ENCODE peak calls at places on chromosomes 6 and 20, in eight cellular contexts. One of them, this sample, is unnamed. For H3K27me3, the result is how much of the 10 kb centered on the place peaks cover.

GRCh38 chr6:39029156-39030011 is 19.2 kb upstream of the GLP1R start:
- DNase-seq in PC-9: no peak
- DNase-seq in tibial artery: no peak
- DNase-seq in neural progenitor cell: peak
- DNase-seq in brain microvascular endothelial cell: peak
- DNase-seq in right cardiac atrium: no peak
- DNase-seq in HCT116: peak
- DNase-seq in right lobe of liver: peak
- DNase-seq in this sample: peak

GRCh38 chr6:150865406-150866146 is at the start of gene MTHFD1L:
- DNase-seq in brain microvascular endothelial cell: peak
- DNase-seq in right cardiac atrium: peak
- DNase-seq in PC-9: peak
- DNase-seq in tibial artery: peak
- DNase-seq in HCT116: peak
- DNase-seq in neural progenitor cell: peak
- DNase-seq in right lobe of liver: peak
- DNase-seq in this sample: peak

GRCh38 chr6:144344651-144345050 is 59.5 kb downstream of the UTRN start:
- DNase-seq in tibial artery: no peak
- DNase-seq in right lobe of liver: no peak
- DNase-seq in PC-9: no peak
- DNase-seq in brain microvascular endothelial cell: no peak
- DNase-seq in HCT116: no peak
- DNase-seq in neural progenitor cell: no peak
- DNase-seq in right cardiac atrium: no peak
- DNase-seq in this sample: no peak

GRCh38 chr6:31175961-31176360 is 5.5 kb upstream of the POU5F1 start:
- DNase-seq in right lobe of liver: no peak
- DNase-seq in right cardiac atrium: no peak
- DNase-seq in PC-9: no peak
- DNase-seq in tibial artery: no peak
- DNase-seq in HCT116: no peak
- DNase-seq in neural progenitor cell: no peak
- DNase-seq in brain microvascular endothelial cell: peak
- DNase-seq in this sample: no peak

GRCh38 chr6:320351-321157 is 28.3 kb downstream of the DUSP22 start:
- DNase-seq in neural progenitor cell: no peak
- DNase-seq in tibial artery: no peak
- DNase-seq in brain microvascular endothelial cell: no peak
- DNase-seq in HCT116: no peak
- DNase-seq in PC-9: no peak
- DNase-seq in right lobe of liver: no peak
- DNase-seq in right cardiac atrium: no peak
- DNase-seq in this sample: no peak

GRCh38 chr6:61894536-61894935 is 391.5 kb downstream of the KHDRBS2 start:
- DNase-seq in right cardiac atrium: no peak
- DNase-seq in PC-9: no peak
- DNase-seq in right lobe of liver: peak
- DNase-seq in HCT116: no peak
- DNase-seq in tibial artery: no peak
- DNase-seq in brain microvascular endothelial cell: no peak
- DNase-seq in neural progenitor cell: no peak
- DNase-seq in this sample: no peak

GRCh38 chr6:166958926-166959861 is 2.8 kb upstream of the RNASET2 start:
- DNase-seq in right cardiac atrium: no peak
- DNase-seq in brain microvascular endothelial cell: no peak
- DNase-seq in neural progenitor cell: no peak
- DNase-seq in HCT116: no peak
- DNase-seq in right lobe of liver: no peak
- DNase-seq in tibial artery: peak
- DNase-seq in PC-9: no peak
- DNase-seq in this sample: no peak

GRCh38 chr20:47090835-47091234 is 196.2 kb downstream of the EYA2 start:
- DNase-seq in HCT116: no peak
- DNase-seq in tibial artery: no peak
- DNase-seq in right lobe of liver: no peak
- DNase-seq in PC-9: no peak
- DNase-seq in neural progenitor cell: no peak
- DNase-seq in brain microvascular endothelial cell: no peak
- DNase-seq in right cardiac atrium: no peak
- DNase-seq in this sample: no peak

GRCh38 chr6:154458565-154459475 is 51.7 kb downstream of the CNKSR3 start:
- DNase-seq in brain microvascular endothelial cell: no peak
- DNase-seq in right cardiac atrium: no peak
- DNase-seq in tibial artery: no peak
- DNase-seq in neural progenitor cell: no peak
- DNase-seq in right lobe of liver: no peak
- DNase-seq in PC-9: no peak
- DNase-seq in HCT116: no peak
- DNase-seq in this sample: no peak

GRCh38 chr6:131015630-131016263 is 47.3 kb downstream of the EPB41L2 start:
- DNase-seq in brain microvascular endothelial cell: peak
- DNase-seq in PC-9: no peak
- DNase-seq in HCT116: no peak
- DNase-seq in right cardiac atrium: peak
- DNase-seq in neural progenitor cell: no peak
- DNase-seq in right lobe of liver: no peak
- DNase-seq in tibial artery: no peak
- DNase-seq in this sample: no peak

GRCh38 chr6:34602318-34603111 is 46.4 kb upstream of the SPDEF start:
- DNase-seq in PC-9: peak
- DNase-seq in right cardiac atrium: no peak
- DNase-seq in brain microvascular endothelial cell: peak
- DNase-seq in HCT116: no peak
- DNase-seq in right lobe of liver: peak
- DNase-seq in neural progenitor cell: no peak
- DNase-seq in tibial artery: no peak
- DNase-seq in this sample: peak

DNA sequence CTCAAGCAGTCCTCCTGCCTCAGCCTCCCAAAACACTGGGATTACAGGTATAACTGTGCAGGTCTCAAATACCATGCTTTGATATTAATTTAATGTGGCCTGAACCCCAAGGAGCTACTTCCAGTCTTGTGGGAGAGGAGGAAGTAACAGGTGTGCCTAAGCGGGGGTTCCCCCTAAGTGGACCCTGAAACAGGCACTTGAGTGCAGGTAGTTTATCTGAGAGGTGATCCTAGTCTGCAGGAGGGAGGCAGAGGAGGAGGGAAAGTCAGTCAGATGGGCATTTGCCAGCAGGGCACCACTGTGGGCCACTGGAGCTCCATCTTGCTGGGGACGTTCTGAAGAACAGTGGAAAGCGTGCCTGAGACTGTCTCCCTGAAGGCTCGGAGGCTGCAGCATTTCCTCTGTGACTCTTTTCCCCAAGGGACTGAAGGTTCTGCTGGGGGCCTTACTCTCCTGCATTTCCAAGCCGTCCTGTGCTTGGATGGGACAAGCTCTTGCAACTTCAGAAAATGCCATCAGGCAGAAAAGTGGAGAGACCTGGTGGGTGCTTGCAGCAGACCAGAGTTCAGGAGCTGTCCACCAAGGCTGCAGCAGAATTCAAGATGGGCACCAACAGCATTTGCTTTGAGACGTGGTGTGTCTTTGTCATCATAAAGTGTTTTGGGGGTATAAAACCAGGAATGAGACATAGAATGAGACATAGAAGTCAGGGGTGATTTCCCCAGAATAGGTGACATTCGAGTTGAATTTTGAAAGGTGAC is 4.6 kb upstream of the DLGAP4 start:
- DNase-seq in right lobe of liver: no peak
- DNase-seq in PC-9: no peak
- DNase-seq in neural progenitor cell: no peak
- DNase-seq in HCT116: no peak
- DNase-seq in tibial artery: no peak
- DNase-seq in right cardiac atrium: no peak
- DNase-seq in brain microvascular endothelial cell: no peak
- DNase-seq in this sample: no peak
- H3K27me3 ChIP-seq in right lobe of liver: under half
- H3K27me3 ChIP-seq in PC-9: half or more
- H3K27me3 ChIP-seq in neural progenitor cell: half or more
- H3K27me3 ChIP-seq in HCT116: under half
- H3K27me3 ChIP-seq in tibial artery: half or more
- H3K27me3 ChIP-seq in right cardiac atrium: under half
- H3K27me3 ChIP-seq in brain microvascular endothelial cell: under half
- H3K27me3 ChIP-seq in this sample: half or more

GRCh38 chr6:27772261-27773001 is 139.8 kb downstream of the OR2B2 start:
- DNase-seq in tibial artery: peak
- DNase-seq in brain microvascular endothelial cell: peak
- DNase-seq in right lobe of liver: peak
- DNase-seq in right cardiac atrium: peak
- DNase-seq in HCT116: peak
- DNase-seq in neural progenitor cell: peak
- DNase-seq in PC-9: no peak
- DNase-seq in this sample: peak

GRCh38 chr6:27767851-27768250 is 144.3 kb downstream of the OR2B2 start:
- DNase-seq in right cardiac atrium: no peak
- DNase-seq in HCT116: no peak
- DNase-seq in PC-9: no peak
- DNase-seq in neural progenitor cell: no peak
- DNase-seq in tibial artery: no peak
- DNase-seq in right lobe of liver: no peak
- DNase-seq in brain microvascular endothelial cell: no peak
- DNase-seq in this sample: no peak

GRCh38 chr6:27771240-27771639 is 141.0 kb downstream of the OR2B2 start:
- DNase-seq in PC-9: no peak
- DNase-seq in HCT116: no peak
- DNase-seq in neural progenitor cell: peak
- DNase-seq in right cardiac atrium: no peak
- DNase-seq in tibial artery: no peak
- DNase-seq in right lobe of liver: no peak
- DNase-seq in brain microvascular endothelial cell: no peak
- DNase-seq in this sample: no peak

GRCh38 chr6:27768556-27768955 is 143.6 kb downstream of the OR2B2 start:
- DNase-seq in neural progenitor cell: no peak
- DNase-seq in HCT116: no peak
- DNase-seq in right cardiac atrium: no peak
- DNase-seq in PC-9: no peak
- DNase-seq in brain microvascular endothelial cell: no peak
- DNase-seq in tibial artery: no peak
- DNase-seq in right lobe of liver: no peak
- DNase-seq in this sample: no peak

GRCh38 chr6:27770724-27771123 is 141.5 kb downstream of the OR2B2 start:
- DNase-seq in tibial artery: no peak
- DNase-seq in right cardiac atrium: no peak
- DNase-seq in neural progenitor cell: no peak
- DNase-seq in PC-9: no peak
- DNase-seq in right lobe of liver: no peak
- DNase-seq in brain microvascular endothelial cell: no peak
- DNase-seq in HCT116: no peak
- DNase-seq in this sample: no peak
- H3K27me3 ChIP-seq in tibial artery: under half
- H3K27me3 ChIP-seq in right cardiac atrium: under half
- H3K27me3 ChIP-seq in neural progenitor cell: half or more
- H3K27me3 ChIP-seq in PC-9: under half
- H3K27me3 ChIP-seq in right lobe of liver: under half
- H3K27me3 ChIP-seq in brain microvascular endothelial cell: under half
- H3K27me3 ChIP-seq in HCT116: under half
- H3K27me3 ChIP-seq in this sample: under half

GRCh38 chr20:63255911-63256704 is 1.8 kb upstream of the NKAIN4 start:
- DNase-seq in neural progenitor cell: no peak
- DNase-seq in tibial artery: no peak
- DNase-seq in right cardiac atrium: no peak
- DNase-seq in brain microvascular endothelial cell: no peak
- DNase-seq in right lobe of liver: no peak
- DNase-seq in HCT116: no peak
- DNase-seq in PC-9: no peak
- DNase-seq in this sample: no peak

GRCh38 chr20:63257629-63258028 is 3.4 kb upstream of the NKAIN4 start:
- DNase-seq in brain microvascular endothelial cell: no peak
- DNase-seq in PC-9: no peak
- DNase-seq in right cardiac atrium: no peak
- DNase-seq in right lobe of liver: no peak
- DNase-seq in tibial artery: no peak
- DNase-seq in neural progenitor cell: no peak
- DNase-seq in HCT116: no peak
- DNase-seq in this sample: no peak

GRCh38 chr20:63254536-63255384 is 497 bp upstream of the NKAIN4 start:
- DNase-seq in neural progenitor cell: peak
- DNase-seq in brain microvascular endothelial cell: no peak
- DNase-seq in right lobe of liver: no peak
- DNase-seq in tibial artery: no peak
- DNase-seq in right cardiac atrium: no peak
- DNase-seq in PC-9: no peak
- DNase-seq in HCT116: no peak
- DNase-seq in this sample: no peak

GRCh38 chr20:63258826-63259225 is 4.6 kb upstream of the NKAIN4 start:
- DNase-seq in brain microvascular endothelial cell: no peak
- DNase-seq in neural progenitor cell: no peak
- DNase-seq in HCT116: no peak
- DNase-seq in PC-9: no peak
- DNase-seq in right cardiac atrium: no peak
- DNase-seq in tibial artery: no peak
- DNase-seq in right lobe of liver: no peak
- DNase-seq in this sample: peak

GRCh38 chr20:63256954-63257353 is 2.7 kb upstream of the NKAIN4 start:
- DNase-seq in tibial artery: no peak
- DNase-seq in HCT116: no peak
- DNase-seq in right lobe of liver: no peak
- DNase-seq in right cardiac atrium: no peak
- DNase-seq in neural progenitor cell: no peak
- DNase-seq in brain microvascular endothelial cell: no peak
- DNase-seq in PC-9: no peak
- DNase-seq in this sample: no peak
- H3K27me3 ChIP-seq in tibial artery: half or more
- H3K27me3 ChIP-seq in HCT116: under half
- H3K27me3 ChIP-seq in right lobe of liver: under half
- H3K27me3 ChIP-seq in right cardiac atrium: under half
- H3K27me3 ChIP-seq in neural progenitor cell: under half
- H3K27me3 ChIP-seq in brain microvascular endothelial cell: half or more
- H3K27me3 ChIP-seq in PC-9: half or more
- H3K27me3 ChIP-seq in this sample: under half

DNA sequence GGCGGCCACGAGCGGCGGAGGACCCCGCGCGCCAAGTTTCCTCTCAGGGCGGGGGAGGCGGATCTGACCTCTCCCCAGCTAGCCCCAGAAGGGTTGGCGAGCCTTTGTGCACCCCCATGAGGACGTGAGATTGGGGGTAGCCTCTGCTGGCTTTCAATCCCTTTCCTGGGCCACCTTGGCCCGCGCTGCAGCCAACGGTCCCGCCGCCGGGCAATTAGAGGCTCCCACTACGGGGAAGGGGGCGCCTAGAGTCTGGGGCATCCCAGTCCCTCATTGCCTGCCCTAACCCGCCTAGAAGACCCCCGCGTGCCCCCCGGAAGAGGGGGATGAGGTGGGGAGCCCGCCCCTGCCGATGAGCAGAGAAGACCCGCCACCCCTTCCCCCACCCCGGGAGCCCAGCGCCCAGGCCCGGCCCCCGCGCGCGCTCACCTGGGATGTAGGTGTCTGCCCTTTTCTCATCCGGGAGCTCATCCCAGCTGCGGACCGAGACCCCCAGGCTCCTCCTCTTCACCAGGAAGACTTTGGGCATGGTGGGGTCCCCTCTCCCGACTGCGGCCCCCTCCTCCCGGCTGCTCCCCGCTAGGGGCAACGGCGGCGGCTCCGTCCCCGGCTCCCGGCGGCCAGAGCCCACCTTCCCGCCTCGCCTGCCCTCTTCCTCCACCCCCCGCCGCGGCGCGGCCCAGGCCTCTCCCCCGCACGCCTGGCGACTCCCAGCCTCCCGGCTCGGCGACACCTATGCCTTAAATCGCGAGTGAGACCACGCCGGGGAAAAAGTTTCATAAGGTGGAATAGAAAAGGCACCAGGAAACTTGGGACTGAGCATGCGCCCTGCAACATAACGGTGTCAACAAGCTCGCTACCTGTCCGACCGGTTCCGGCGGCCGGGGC is at the start of gene OVOL2:
- DNase-seq in PC-9: peak
- DNase-seq in right cardiac atrium: no peak
- DNase-seq in tibial artery: no peak
- DNase-seq in HCT116: peak
- DNase-seq in neural progenitor cell: peak
- DNase-seq in brain microvascular endothelial cell: no peak
- DNase-seq in right lobe of liver: peak
- DNase-seq in this sample: peak
- H3K27me3 ChIP-seq in PC-9: under half
- H3K27me3 ChIP-seq in right cardiac atrium: under half
- H3K27me3 ChIP-seq in tibial artery: half or more
- H3K27me3 ChIP-seq in HCT116: under half
- H3K27me3 ChIP-seq in neural progenitor cell: half or more
- H3K27me3 ChIP-seq in brain microvascular endothelial cell: half or more
- H3K27me3 ChIP-seq in right lobe of liver: under half
- H3K27me3 ChIP-seq in this sample: half or more

This sample was measured in hepatocyte.